ENCODE peak calls at places on chromosomes 11 and 22, in six cellular contexts. S is endothelial cell of umbilical vein, Q is thyroid gland, B is heart left ventricle, U is left ventricle myocardium inferior, H is GM06990. W is an unnamed sample.

GRCh38 chr22:40463017-40463631 is 92.7 kb downstream of the SGSM3 start:
- DNase-seq in S (no peak), Q (no peak), B (no peak), U (no peak), H (peak; percentile 48), W (no peak)

GRCh38 chr11:130905512-130905911 is 10.8 kb downstream of the SNX19 start:
- DNase-seq in S (no peak), Q (no peak), B (no peak), U (no peak), H (no peak), W (no peak)

GRCh38 chr11:119529936-119530335 is 107.0 kb upstream of the THY1 start:
- DNase-seq in S (no peak), Q (no peak), B (no peak), U (no peak), H (no peak), W (no peak)

GRCh38 chr11:58923300-58923788 is 15.9 kb upstream of the GLYATL1 start:
- DNase-seq in S (no peak), Q (no peak), B (no peak), U (no peak), H (no peak), W (peak; percentile 89)

GRCh38 chr11:68870470-68870869 is 28.8 kb upstream of the CPT1A start:
- DNase-seq in S (peak; percentile 39), Q (no peak), B (no peak), U (no peak), H (no peak), W (no peak)

GRCh38 chr22:20036535-20037392 is 15.9 kb downstream of the TANGO2 start:
- DNase-seq in S (no peak), Q (no peak), B (no peak), U (no peak), H (no peak), W (no peak)

GRCh38 chr11:9716275-9717039 is 52.6 kb downstream of the SWAP70 start:
- DNase-seq in S (peak; percentile 97), Q (no peak), B (no peak), U (no peak), H (peak; percentile 70), W (peak; percentile 66)

GRCh38 chr22:36180928-36181327 is 20.4 kb upstream of the APOL3 start:
- DNase-seq in S (no peak), Q (no peak), B (no peak), U (no peak), H (no peak), W (no peak)

GRCh38 chr11:15897211-15897960 is 459.0 kb downstream of the SOX6 start:
- DNase-seq in S (no peak), Q (no peak), B (no peak), U (no peak), H (no peak), W (peak; percentile 36)

GRCh38 chr11:1918436-1919315 is 827 bp upstream of the TNNT3 start:
- DNase-seq in S (no peak), Q (no peak), B (peak; percentile 63), U (no peak), H (no peak), W (no peak)

GRCh38 chr11:3840870-3841425 is at the start of gene RHOG:
- DNase-seq in S (no peak), Q (peak; percentile 75), B (peak; percentile 93), U (peak; percentile 87), H (peak; percentile 86), W (peak; percentile 75)

GRCh38 chr11:15327786-15328231 is 213.1 kb downstream of the INSC start:
- DNase-seq in S (no peak), Q (peak; percentile 53), B (peak; percentile 64), U (peak; percentile 33), H (peak; percentile 5), W (peak; percentile 52)

GRCh38 chr11:79466411-79466810 is 25.6 kb upstream of the TENM4 start:
- DNase-seq in S (no peak), Q (no peak), B (no peak), U (no peak), H (no peak), W (peak; percentile 57)

GRCh38 chr11:75371930-75372876 is 20.7 kb upstream of the ARRB1 start:
- DNase-seq in S (no peak), Q (no peak), B (no peak), U (no peak), H (no peak), W (peak; percentile 86)

GRCh38 chr22:40749006-40749405 is 69.7 kb downstream of the MCHR1 start:
- DNase-seq in S (no peak), Q (no peak), B (no peak), U (no peak), H (no peak), W (no peak)

GRCh38 chr22:36136475-36136874 is 24.1 kb downstream of the APOL3 start:
- DNase-seq in S (no peak), Q (no peak), B (no peak), U (no peak), H (no peak), W (no peak)

GRCh38 chr22:44351685-44352377 is 39.1 kb upstream of the SHISAL1 start:
- DNase-seq in S (peak; percentile 23), Q (no peak), B (no peak), U (no peak), H (no peak), W (peak; percentile 88)

GRCh38 chr11:86727105-86727504 is 54.7 kb upstream of the ME3 start:
- DNase-seq in S (no peak), Q (no peak), B (no peak), U (no peak), H (no peak), W (no peak)

GRCh38 chr11:65625628-65626342 is 10.2 kb downstream of the PCNX3 start:
- DNase-seq in S (peak; percentile 56), Q (peak; percentile 34), B (peak; percentile 84), U (peak; percentile 70), H (no peak), W (peak; percentile 44)

GRCh38 chr22:20887375-20887774 is 28.6 kb downstream of the SNAP29 start:
- DNase-seq in S (no peak), Q (no peak), B (no peak), U (no peak), H (no peak), W (peak; percentile 75)

GRCh38 chr22:27107824-27108223 is 450.4 kb downstream of the MIAT start:
- DNase-seq in S (peak; percentile 92), Q (peak; percentile 89), B (peak; percentile 74), U (peak; percentile 53), H (no peak), W (peak; percentile 97)

GRCh38 chr11:133605493-133605892 is 73.2 kb upstream of the OPCML start:
- DNase-seq in S (no peak), Q (no peak), B (no peak), U (no peak), H (no peak), W (no peak)

GRCh38 chr11:8307601-8308000 is 43.9 kb upstream of the LMO1 start:
- DNase-seq in S (no peak), Q (no peak), B (no peak), U (no peak), H (no peak), W (no peak)

GRCh38 chr11:1482581-1483444 is 3.8 kb downstream of the MOB2 start:
- DNase-seq in S (no peak), Q (peak; percentile 24), B (peak; percentile 57), U (peak; percentile 15), H (no peak), W (no peak)

GRCh38 chr22:38243007-38243775 is 29.6 kb downstream of the TMEM184B start:
- DNase-seq in S (no peak), Q (peak; percentile 14), B (peak; percentile 69), U (peak; percentile 42), H (no peak), W (peak; percentile 47)

GRCh38 chr22:48694296-48694883 is 1133.3 kb downstream of the BRD1 start:
- DNase-seq in S (no peak), Q (no peak), B (peak; percentile 34), U (no peak), H (no peak), W (no peak)
- TF ChIP-seq CTCF in S (no peak), Q (no peak), B (no peak), U (no peak), H (no peak), W (no peak)

DNA sequence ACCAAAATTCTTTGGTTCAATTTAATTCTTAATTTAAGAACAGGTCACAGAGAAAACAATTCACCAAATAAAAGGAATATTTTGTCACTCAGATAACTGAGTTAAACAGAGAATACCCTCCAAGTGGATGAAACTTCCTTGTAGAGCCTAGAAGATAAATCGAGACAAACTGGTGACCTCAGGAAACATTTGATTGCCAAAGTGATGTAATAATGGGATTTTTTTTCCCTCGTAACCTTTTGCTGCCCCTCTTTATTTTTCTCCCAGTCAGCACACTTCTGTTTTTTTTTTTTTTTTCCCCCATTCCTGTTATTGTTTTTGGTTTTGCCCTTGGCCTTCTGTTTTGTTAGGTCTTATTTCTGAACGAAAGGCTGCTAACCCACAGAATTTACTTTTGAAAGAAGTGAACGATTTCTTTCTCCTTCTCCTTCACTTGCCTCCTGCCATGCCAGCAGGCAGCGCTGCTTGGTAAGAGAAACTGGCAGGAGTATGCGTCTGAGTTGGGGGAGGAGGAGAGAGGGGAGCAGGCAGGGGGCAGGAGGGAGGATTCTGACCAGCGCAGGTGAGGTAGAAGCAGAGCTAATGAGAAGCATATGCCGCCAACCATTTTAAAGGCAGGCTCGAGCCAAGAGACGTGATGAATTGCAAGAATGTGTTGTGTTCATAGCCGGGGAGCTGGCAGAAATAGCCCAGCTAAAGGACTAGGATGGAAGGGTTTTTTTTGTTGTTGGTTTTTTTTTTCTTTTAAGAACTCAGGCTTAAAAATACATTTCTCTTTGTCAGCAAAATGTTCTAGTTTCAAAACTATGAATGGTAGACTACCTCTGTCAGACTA is 121.9 kb upstream of the MTMR2 start:
- DNase-seq in S (peak; percentile 47), Q (peak; percentile 92), B (no peak), U (peak; percentile 21), H (no peak), W (peak; percentile 21)
- H3K4me3 ChIP-seq in S (no peak overlapping the region), Q (no peak overlapping the region), B (peak overlapping the region; percentile 28), U (peak overlapping the region; percentile 45), H (no peak overlapping the region), W (no peak overlapping the region)

GRCh38 chr11:100525635-100526034 is 161.5 kb upstream of the ARHGAP42 start:
- DNase-seq in S (no peak), Q (no peak), B (no peak), U (no peak), H (no peak), W (peak; percentile 15)
- TF ChIP-seq CTCF in S (no peak), Q (no peak), B (no peak), U (no peak), H (peak; percentile 45), W (peak; percentile 35)

GRCh38 chr11:36192723-36193619 is 96.3 kb downstream of the COMMD9 start:
- DNase-seq in S (no peak), Q (no peak), B (no peak), U (no peak), H (no peak), W (no peak)

GRCh38 chr11:36191941-36192340 is 97.3 kb downstream of the COMMD9 start:
- DNase-seq in S (no peak), Q (no peak), B (no peak), U (no peak), H (no peak), W (no peak)

GRCh38 chr11:36195496-36196346 is 93.5 kb downstream of the COMMD9 start:
- DNase-seq in S (peak; percentile 30), Q (no peak), B (no peak), U (no peak), H (no peak), W (no peak)

DNA sequence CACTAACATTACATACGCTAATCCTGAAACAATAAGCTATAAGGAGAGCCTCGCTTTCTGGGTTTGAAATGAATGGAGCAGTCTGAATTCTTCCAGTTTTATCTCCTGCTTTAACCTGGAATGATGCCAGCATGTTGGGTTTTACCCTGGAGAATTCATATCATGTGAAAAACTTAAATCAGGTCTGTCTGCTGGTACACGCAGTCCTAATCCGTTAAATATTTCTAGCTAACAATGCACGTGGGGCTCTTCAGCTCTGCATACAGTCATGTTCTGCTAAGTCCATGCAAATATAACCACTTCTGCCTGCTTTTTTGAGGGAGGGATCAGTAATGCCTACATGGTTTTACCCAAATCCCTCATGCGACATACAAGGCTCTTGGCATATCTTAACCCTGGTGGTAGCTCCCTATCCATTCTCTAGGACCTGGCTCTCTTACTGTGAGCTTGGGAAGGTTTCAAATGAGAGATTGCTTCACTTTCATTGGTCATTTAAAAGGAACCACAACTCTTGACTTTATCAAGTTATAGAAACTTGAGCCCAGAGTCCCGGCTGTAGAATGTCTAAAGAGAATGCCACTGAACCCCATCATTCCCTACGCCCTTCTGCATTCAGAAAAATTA is 92.6 kb downstream of the COMMD9 start:
- DNase-seq in S (no peak), Q (no peak), B (no peak), U (no peak), H (no peak), W (no peak)
- H3K4me3 ChIP-seq in S (no peak overlapping the region), Q (no peak overlapping the region), B (no peak overlapping the region), U (no peak overlapping the region), H (no peak overlapping the region), W (no peak overlapping the region)

W was measured in epithelial cell of esophagus.